ENCODE peak calls at places on chromosomes 2 and 18, in five cellular contexts. One of them, this sample, is unnamed.

GRCh38 chr2:61770298-61770697 is 83.6 kb downstream of the FAM161A start:
- DNase-seq in SK-N-SH: no peak
- DNase-seq in K562: no peak
- DNase-seq in GM12878: no peak
- DNase-seq in HepG2: no peak
- DNase-seq in this sample: no peak

GRCh38 chr18:657311-657997 is at the start of gene TYMS:
- DNase-seq in SK-N-SH: peak
- DNase-seq in K562: peak
- DNase-seq in GM12878: no peak
- DNase-seq in HepG2: peak
- DNase-seq in this sample: no peak

GRCh38 chr2:206392118-206392517 is 51.2 kb upstream of the ADAM23 start:
- DNase-seq in SK-N-SH: peak
- DNase-seq in K562: peak
- DNase-seq in GM12878: no peak
- DNase-seq in HepG2: peak
- DNase-seq in this sample: peak

GRCh38 chr2:39736593-39736992 is 42.5 kb downstream of the THUMPD2 start:
- DNase-seq in SK-N-SH: no peak
- DNase-seq in K562: no peak
- DNase-seq in GM12878: no peak
- DNase-seq in HepG2: no peak
- DNase-seq in this sample: no peak

GRCh38 chr2:69177063-69177771 is 164.2 kb downstream of the ANTXR1 start:
- DNase-seq in SK-N-SH: peak
- DNase-seq in K562: peak
- DNase-seq in GM12878: no peak
- DNase-seq in HepG2: peak
- DNase-seq in this sample: no peak

GRCh38 chr2:160334028-160334729 is 134.1 kb upstream of the ITGB6 start:
- DNase-seq in SK-N-SH: no peak
- DNase-seq in K562: no peak
- DNase-seq in GM12878: no peak
- DNase-seq in HepG2: no peak
- DNase-seq in this sample: no peak

GRCh38 chr18:4453712-4454547 is 1.2 kb downstream of the DLGAP1 start:
- DNase-seq in SK-N-SH: peak
- DNase-seq in K562: no peak
- DNase-seq in GM12878: no peak
- DNase-seq in HepG2: no peak
- DNase-seq in this sample: peak

GRCh38 chr2:115364078-115364477 is 921.6 kb downstream of the DPP10 start:
- DNase-seq in SK-N-SH: no peak
- DNase-seq in K562: no peak
- DNase-seq in GM12878: no peak
- DNase-seq in HepG2: no peak
- DNase-seq in this sample: no peak

GRCh38 chr2:75379811-75380210 is 180.5 kb upstream of the TACR1 start:
- DNase-seq in SK-N-SH: no peak
- DNase-seq in K562: no peak
- DNase-seq in GM12878: no peak
- DNase-seq in HepG2: no peak
- DNase-seq in this sample: no peak

GRCh38 chr18:57430166-57430958 is 4.8 kb upstream of the ONECUT2 start:
- DNase-seq in SK-N-SH: no peak
- DNase-seq in K562: no peak
- DNase-seq in GM12878: no peak
- DNase-seq in HepG2: no peak
- DNase-seq in this sample: no peak

GRCh38 chr2:146094185-146094584 is 1574.3 kb upstream of the ZEB2 start:
- DNase-seq in SK-N-SH: no peak
- DNase-seq in K562: no peak
- DNase-seq in GM12878: no peak
- DNase-seq in HepG2: no peak
- DNase-seq in this sample: no peak

GRCh38 chr18:6811816-6812215 is 82.3 kb downstream of the ARHGAP28 start:
- DNase-seq in SK-N-SH: no peak
- DNase-seq in K562: no peak
- DNase-seq in GM12878: no peak
- DNase-seq in HepG2: no peak
- DNase-seq in this sample: no peak

GRCh38 chr18:32906506-32907214 is 133.8 kb upstream of the KLHL14 start:
- DNase-seq in SK-N-SH: no peak
- DNase-seq in K562: no peak
- DNase-seq in GM12878: no peak
- DNase-seq in HepG2: no peak
- DNase-seq in this sample: no peak

GRCh38 chr2:3633089-3633981 is 24.7 kb upstream of the ALLC start:
- DNase-seq in SK-N-SH: no peak
- DNase-seq in K562: no peak
- DNase-seq in GM12878: no peak
- DNase-seq in HepG2: no peak
- DNase-seq in this sample: no peak

GRCh38 chr2:51612387-51612786 is 580.5 kb upstream of the NRXN1 start:
- DNase-seq in SK-N-SH: no peak
- DNase-seq in K562: no peak
- DNase-seq in GM12878: no peak
- DNase-seq in HepG2: no peak
- DNase-seq in this sample: no peak

GRCh38 chr2:150526006-150526405 is 38.5 kb upstream of the RND3 start:
- DNase-seq in SK-N-SH: no peak
- DNase-seq in K562: no peak
- DNase-seq in GM12878: no peak
- DNase-seq in HepG2: no peak
- DNase-seq in this sample: no peak

GRCh38 chr2:219082332-219082958 is 21.7 kb upstream of the IHH start:
- DNase-seq in SK-N-SH: no peak
- DNase-seq in K562: no peak
- DNase-seq in GM12878: no peak
- DNase-seq in HepG2: no peak
- DNase-seq in this sample: no peak

GRCh38 chr18:8835556-8835955 is 130.2 kb downstream of the MTCL1 start:
- DNase-seq in SK-N-SH: no peak
- DNase-seq in K562: no peak
- DNase-seq in GM12878: no peak
- DNase-seq in HepG2: no peak
- DNase-seq in this sample: no peak

GRCh38 chr2:212107989-212108388 is 430.6 kb downstream of the ERBB4 start:
- DNase-seq in SK-N-SH: no peak
- DNase-seq in K562: no peak
- DNase-seq in GM12878: no peak
- DNase-seq in HepG2: no peak
- DNase-seq in this sample: no peak

GRCh38 chr2:17879137-17879912 is 858 bp downstream of the KCNS3 start:
- DNase-seq in SK-N-SH: peak
- DNase-seq in K562: peak
- DNase-seq in GM12878: no peak
- DNase-seq in HepG2: no peak
- DNase-seq in this sample: peak

GRCh38 chr18:24913507-24914147 is 438.3 kb downstream of the ZNF521 start:
- DNase-seq in SK-N-SH: peak
- DNase-seq in K562: no peak
- DNase-seq in GM12878: no peak
- DNase-seq in HepG2: no peak
- DNase-seq in this sample: no peak

DNA sequence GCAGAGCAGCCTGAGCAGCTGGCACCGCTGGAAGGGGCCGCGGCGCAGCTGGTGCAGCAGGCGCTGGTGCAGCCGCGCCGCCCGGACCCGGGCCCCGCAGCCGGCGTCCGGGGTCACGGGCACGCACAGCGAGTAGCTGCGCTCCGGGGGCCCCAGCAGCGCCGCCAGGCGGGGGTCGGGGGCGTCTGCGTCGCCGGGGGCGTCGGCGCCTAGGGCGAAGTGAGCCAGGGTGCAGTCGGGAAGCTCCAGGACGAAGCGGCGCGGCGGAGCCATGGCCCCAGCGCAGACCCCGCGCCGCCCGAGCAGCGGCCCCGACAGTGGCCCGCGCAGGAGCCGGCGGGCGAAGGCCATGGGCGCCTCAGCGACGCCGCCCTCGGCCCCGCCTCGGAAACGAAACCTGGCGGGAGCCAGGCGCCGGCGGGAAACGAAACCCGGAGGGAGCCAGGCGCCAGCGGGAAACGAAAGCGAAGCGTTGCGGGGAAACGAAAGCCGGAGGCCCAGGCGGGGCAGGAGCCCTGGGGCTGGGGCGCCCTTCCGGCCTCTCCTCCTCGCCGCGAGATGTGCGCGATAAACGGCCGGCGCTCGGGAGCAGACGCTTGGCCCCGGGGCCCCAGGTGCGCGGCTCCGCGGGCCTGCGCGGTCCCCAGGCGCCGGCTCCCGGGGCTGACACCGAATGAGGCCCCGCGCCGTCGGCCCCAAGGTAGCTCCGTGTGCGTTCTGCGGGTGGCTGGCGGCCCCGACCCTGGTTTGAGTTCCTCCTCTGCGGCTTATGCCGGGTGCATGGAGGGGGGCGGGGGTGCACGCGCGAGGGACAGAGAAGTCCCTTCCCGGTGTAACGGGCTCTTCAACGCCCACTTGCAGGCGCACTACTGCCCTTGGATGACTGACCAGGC is at the start of gene CMPK2:
- DNase-seq in SK-N-SH: peak
- DNase-seq in K562: peak
- DNase-seq in GM12878: peak
- DNase-seq in HepG2: peak
- DNase-seq in this sample: no peak
- TF ChIP-seq CHD2 in SK-N-SH: no peak
- TF ChIP-seq CHD2 in K562: no peak
- TF ChIP-seq CHD2 in GM12878: no peak
- TF ChIP-seq CHD2 in HepG2: peak
- TF ChIP-seq CHD2 in this sample: no peak

DNA sequence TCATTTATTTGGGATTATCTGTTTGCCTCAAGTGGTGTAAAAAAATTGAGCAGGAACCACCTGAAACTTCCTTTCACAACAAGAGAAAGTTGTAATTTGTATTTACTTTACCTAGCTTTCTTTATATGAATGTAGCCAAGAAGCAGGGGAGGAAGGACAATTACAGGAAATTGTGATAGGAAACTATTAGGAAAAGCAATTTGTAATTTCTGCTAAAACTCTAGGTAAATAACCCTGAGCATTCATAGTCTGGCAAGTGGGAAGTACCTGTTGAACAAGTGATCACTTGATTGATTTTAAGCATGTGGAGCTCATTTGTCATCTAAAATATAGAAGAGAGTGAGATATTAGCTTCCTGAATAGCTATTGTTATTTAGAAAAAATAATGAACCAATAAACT is 5.0 kb downstream of the TFPI start:
- DNase-seq in SK-N-SH: no peak
- DNase-seq in K562: no peak
- DNase-seq in GM12878: no peak
- DNase-seq in HepG2: no peak
- DNase-seq in this sample: no peak
- H3K9ac ChIP-seq in SK-N-SH: no peak
- H3K9ac ChIP-seq in K562: no peak
- H3K9ac ChIP-seq in GM12878: no peak
- H3K9ac ChIP-seq in HepG2: peak
- H3K9ac ChIP-seq in this sample: no peak

GRCh38 chr2:126700677-126701076 is 44.7 kb downstream of the GYPC start:
- DNase-seq in SK-N-SH: no peak
- DNase-seq in K562: no peak
- DNase-seq in GM12878: no peak
- DNase-seq in HepG2: no peak
- DNase-seq in this sample: no peak

GRCh38 chr2:126707941-126708340 is 52.0 kb downstream of the GYPC start:
- DNase-seq in SK-N-SH: no peak
- DNase-seq in K562: no peak
- DNase-seq in GM12878: no peak
- DNase-seq in HepG2: no peak
- DNase-seq in this sample: peak

GRCh38 chr2:126703311-126703710 is 47.4 kb downstream of the GYPC start:
- DNase-seq in SK-N-SH: no peak
- DNase-seq in K562: no peak
- DNase-seq in GM12878: no peak
- DNase-seq in HepG2: no peak
- DNase-seq in this sample: peak

GRCh38 chr2:126707191-126707590 is 51.2 kb downstream of the GYPC start:
- DNase-seq in SK-N-SH: no peak
- DNase-seq in K562: no peak
- DNase-seq in GM12878: no peak
- DNase-seq in HepG2: no peak
- DNase-seq in this sample: peak

DNA sequence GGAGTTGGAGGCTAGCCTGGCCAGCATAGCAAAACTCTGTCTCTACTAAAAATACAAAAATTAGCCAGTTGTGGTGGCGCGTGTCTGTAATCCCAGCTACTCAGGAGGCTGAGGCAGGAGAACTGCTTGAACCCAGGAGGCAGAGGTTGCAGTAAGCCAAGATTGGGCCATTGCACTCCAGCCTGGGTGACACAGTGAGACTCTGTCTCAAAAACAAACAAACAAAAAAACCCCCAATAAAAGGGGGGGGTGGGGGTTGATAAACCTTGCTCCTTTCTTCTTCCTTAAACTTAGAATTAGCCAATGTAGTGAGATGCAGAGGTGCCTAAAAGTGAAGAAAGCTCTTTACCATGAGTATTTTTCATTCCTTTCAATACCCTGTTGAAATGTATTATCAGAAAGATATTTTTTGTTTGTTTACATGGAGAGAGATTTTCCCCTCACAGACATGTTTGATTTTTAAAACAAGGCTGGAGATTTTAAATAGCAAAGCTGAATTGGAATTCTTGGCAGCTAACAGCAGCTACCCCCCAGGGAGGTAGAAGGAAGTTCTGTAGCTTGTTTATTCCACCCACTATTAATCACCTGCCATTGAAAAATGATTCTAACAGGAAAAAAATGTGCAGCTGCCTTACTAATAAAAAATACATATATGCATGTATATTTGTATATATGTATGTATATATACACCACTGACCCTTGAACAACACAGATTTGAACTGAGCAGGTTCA is 48.6 kb downstream of the GYPC start:
- DNase-seq in SK-N-SH: no peak
- DNase-seq in K562: no peak
- DNase-seq in GM12878: no peak
- DNase-seq in HepG2: no peak
- DNase-seq in this sample: no peak
- TF ChIP-seq CHD2 in SK-N-SH: no peak
- TF ChIP-seq CHD2 in K562: no peak
- TF ChIP-seq CHD2 in GM12878: no peak
- TF ChIP-seq CHD2 in HepG2: no peak
- TF ChIP-seq CHD2 in this sample: no peak

DNA sequence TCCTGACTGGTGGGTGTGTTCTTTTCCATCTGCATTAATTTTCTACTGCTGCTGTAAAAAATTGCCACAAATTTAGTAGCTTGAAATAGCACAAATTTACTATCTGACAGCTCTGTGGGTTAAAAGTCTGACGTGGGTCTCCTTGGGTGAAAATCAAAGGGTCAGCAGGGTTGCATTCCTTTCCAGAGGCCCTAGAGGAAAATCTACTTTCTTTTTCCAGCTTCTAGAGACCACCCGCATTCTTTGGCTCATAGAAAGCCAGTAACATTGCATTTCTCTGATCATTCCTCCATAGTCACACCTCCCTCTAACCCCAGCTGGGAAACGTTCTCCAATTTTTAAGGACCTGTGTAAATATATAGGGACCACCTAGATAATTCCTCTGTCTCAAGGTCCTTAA is 128.8 kb downstream of the ATL2 start:
- DNase-seq in SK-N-SH: no peak
- DNase-seq in K562: no peak
- DNase-seq in GM12878: no peak
- DNase-seq in HepG2: no peak
- DNase-seq in this sample: no peak
- H3K9ac ChIP-seq in SK-N-SH: no peak
- H3K9ac ChIP-seq in K562: no peak
- H3K9ac ChIP-seq in GM12878: no peak
- H3K9ac ChIP-seq in HepG2: no peak
- H3K9ac ChIP-seq in this sample: no peak